ENCODE peak calls at places on chromosomes 7 and 10, in four cellular contexts. M is endodermal cell; V is AG08396; Z is naive thymus-derived CD8-positive, alpha-beta T cell. Q is an unnamed sample.

GRCh38 chr10:88232029-88232895 is 350.9 kb downstream of the RNLS start:
- DNase-seq in M (no peak), Z (no peak), V (no peak), Q (no peak)

GRCh38 chr7:134669845-134670373 is 23.3 kb downstream of the BPGM start:
- DNase-seq in Z (peak), V (peak), M (no peak), Q (peak)

GRCh38 chr10:124647421-124648130 is 96.6 kb downstream of the FAM53B start:
- DNase-seq in V (peak), M (peak), Z (peak), Q (peak)

GRCh38 chr7:137953043-137953691 is 48.7 kb downstream of the CREB3L2 start:
- DNase-seq in Z (no peak), V (peak), M (no peak), Q (peak)

GRCh38 chr10:25175527-25176420 is 973 bp downstream of the GPR158 start:
- DNase-seq in V (no peak), M (peak), Z (no peak), Q (peak)

GRCh38 chr10:121536271-121536918 is 61.8 kb downstream of the FGFR2 start:
- DNase-seq in M (no peak), V (no peak), Z (no peak), Q (no peak)

GRCh38 chr10:27628631-27629030 is 117.0 kb downstream of the MKX start:
- DNase-seq in M (no peak), Z (no peak), V (no peak), Q (peak)

GRCh38 chr7:132377703-132378584 is 198.3 kb downstream of the PLXNA4 start:
- DNase-seq in M (no peak), Z (no peak), V (no peak), Q (no peak)

GRCh38 chr10:62900829-62901571 is 84.8 kb upstream of the EGR2 start:
- DNase-seq in V (no peak), M (no peak), Z (no peak), Q (no peak)

GRCh38 chr10:79404231-79404609 is 41.2 kb downstream of the ZCCHC24 start:
- DNase-seq in V (peak), M (peak), Z (no peak), Q (peak)

Q was measured in GM03348.